ENCODE peak calls at places on chromosomes 6 and 20, in four cellular contexts. S, D, T and J are unnamed samples.

GRCh38 chr20:35145141-35145564 is 2.0 kb downstream of the EDEM2 start:
- DNase-seq in T (peak; percentile 14), D (peak; percentile 64), S (no peak), J (peak; percentile 66)

GRCh38 chr6:167415441-167415961 is 90.6 kb downstream of the TTLL2 start:
- DNase-seq in T (no peak), S (no peak), D (no peak), J (no peak)

GRCh38 chr6:19210849-19211590 is 626.1 kb upstream of the ID4 start:
- DNase-seq in D (peak; percentile 56), T (peak; percentile 50), S (no peak), J (no peak)

GRCh38 chr6:143098054-143098673 is 37.5 kb downstream of the AIG1 start:
- DNase-seq in S (no peak), T (no peak), D (no peak), J (no peak)

GRCh38 chr6:150998992-150999975 is 133.8 kb downstream of the MTHFD1L start:
- DNase-seq in S (no peak), T (no peak), D (no peak), J (no peak)

GRCh38 chr6:17116090-17116387 is 14.2 kb downstream of the STMND1 start:
- DNase-seq in T (no peak), S (no peak), D (no peak), J (no peak)

GRCh38 chr6:130955755-130956154 is 107.3 kb downstream of the EPB41L2 start:
- DNase-seq in T (no peak), D (no peak), S (no peak), J (no peak)

GRCh38 chr6:169838291-169839028 is 87.0 kb downstream of the ERMARD start:
- DNase-seq in D (no peak), S (no peak), T (peak; percentile 2), J (no peak)

GRCh38 chr6:89985744-89986493 is 91.7 kb downstream of the GJA10 start:
- DNase-seq in T (no peak), D (no peak), S (no peak), J (no peak)

GRCh38 chr6:170172825-170173231 is 118.0 kb downstream of the DLL1 start:
- DNase-seq in D (no peak), T (no peak), S (no peak), J (no peak)

GRCh38 chr20:49938173-49939163 is 2.3 kb downstream of the RNF114 start:
- DNase-seq in D (peak; percentile 29), S (no peak), T (no peak), J (no peak)

GRCh38 chr6:35038076-35038475 is 103.1 kb downstream of the TCP11 start:
- DNase-seq in S (no peak), T (no peak), D (no peak), J (no peak)

GRCh38 chr6:134373282-134373922 is 55.5 kb upstream of the SGK1 start:
- DNase-seq in T (no peak), S (no peak), D (no peak), J (peak; percentile 4)

GRCh38 chr20:58212636-58213035 is 15.8 kb downstream of the ANKRD60 start:
- DNase-seq in D (no peak), T (no peak), S (no peak), J (no peak)

GRCh38 chr20:58214310-58214709 is 14.1 kb downstream of the ANKRD60 start:
- DNase-seq in T (no peak), S (no peak), D (no peak), J (no peak)

GRCh38 chr20:58215116-58215515 is 13.3 kb downstream of the ANKRD60 start:
- DNase-seq in T (no peak), D (no peak), S (no peak), J (no peak)

GRCh38 chr20:58213716-58214115 is 14.7 kb downstream of the ANKRD60 start:
- DNase-seq in D (no peak), T (no peak), S (no peak), J (no peak)

DNA sequence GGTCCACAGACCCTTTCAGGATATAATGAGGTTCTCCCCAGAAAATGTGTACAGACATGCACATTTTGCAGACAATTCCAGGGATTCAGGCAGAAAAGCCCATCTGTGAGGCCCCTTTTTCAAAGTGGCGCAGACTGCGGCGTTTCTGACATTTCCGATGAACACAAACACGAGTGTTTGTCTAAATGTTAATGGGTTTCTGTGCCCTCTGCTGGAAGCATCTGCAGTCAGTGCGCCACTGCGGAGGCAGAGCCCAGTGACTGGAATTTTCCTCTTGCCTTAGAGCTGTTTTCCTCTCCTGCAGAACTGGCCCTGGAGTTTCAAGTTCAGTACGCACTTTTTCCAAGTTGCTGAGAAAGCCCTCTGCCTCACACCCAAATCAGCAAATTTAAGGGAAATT is 15.3 kb downstream of the ANKRD60 start:
- DNase-seq in S (no peak), D (no peak), T (no peak), J (no peak)
- TF ChIP-seq CTCF in S (no peak), D (no peak), T (no peak), J (no peak)

DNA sequence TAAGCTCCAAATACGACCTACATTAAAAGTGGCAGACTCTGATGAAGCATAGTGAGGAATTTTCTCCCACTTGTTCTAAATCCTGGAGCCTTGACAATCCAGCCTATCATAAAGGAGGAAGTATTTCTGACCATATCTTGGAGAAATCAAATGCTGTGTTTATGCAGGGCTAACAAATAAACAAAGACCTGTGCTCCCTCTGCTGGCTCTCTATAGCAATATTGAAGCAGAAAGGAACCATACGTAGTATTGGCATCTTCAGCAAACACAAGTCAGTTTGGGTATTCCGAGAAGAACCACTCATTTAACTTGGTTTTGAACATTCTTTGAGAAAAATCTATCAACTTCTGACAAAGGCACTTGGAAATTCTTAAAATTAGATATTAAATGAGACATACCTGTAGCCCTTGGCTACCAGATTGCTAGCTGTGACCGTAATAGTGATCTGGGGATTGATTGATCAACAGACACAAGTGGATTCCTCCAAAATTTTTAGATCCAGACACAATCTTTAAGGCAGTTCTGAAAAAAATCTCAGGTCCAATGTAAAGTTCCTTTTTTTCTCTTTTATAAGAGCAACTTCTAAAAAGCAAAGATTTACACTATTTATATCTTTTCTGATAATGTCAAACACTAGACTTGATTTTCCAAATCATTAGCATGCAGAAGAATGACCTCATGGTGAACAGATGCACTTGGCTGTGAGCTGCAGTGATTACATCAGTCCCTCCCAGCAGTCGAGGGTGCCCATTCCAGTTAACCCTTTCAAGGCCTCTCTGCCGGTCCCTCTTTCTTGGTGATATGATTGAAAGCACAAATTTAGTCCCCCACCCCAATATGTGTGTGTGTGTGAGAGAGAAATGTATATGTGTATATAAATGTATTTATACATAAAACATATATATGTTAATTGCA is 40.2 kb downstream of the INSM1 start:
- DNase-seq in T (no peak), D (no peak), S (no peak), J (no peak)
- TF ChIP-seq CTCF in T (peak; percentile 20), D (peak; percentile 10), S (no peak), J (no peak)

DNA sequence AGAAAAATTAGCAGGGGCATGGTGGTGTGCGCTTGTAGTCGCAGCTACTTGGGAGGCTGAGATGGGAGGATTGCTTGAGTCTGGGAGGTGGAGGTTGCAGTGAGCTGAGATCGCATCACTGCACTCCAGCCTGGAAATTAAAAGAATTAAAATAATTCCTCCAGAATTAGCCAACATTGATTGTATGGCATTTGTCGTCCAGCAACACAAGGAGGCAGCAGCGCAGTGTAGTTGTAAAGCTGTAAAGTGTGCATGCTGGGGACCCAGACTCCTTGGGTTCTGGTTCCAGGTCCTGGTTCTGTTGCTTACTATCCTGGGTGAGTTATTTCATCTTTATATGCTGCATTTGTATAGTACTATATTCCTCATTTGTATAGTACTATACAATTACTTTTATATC is 41.4 kb downstream of the PEX7 start:
- DNase-seq in S (no peak), T (no peak), D (no peak), J (no peak)
- TF ChIP-seq CTCF in S (no peak), T (no peak), D (no peak), J (no peak)

DNA sequence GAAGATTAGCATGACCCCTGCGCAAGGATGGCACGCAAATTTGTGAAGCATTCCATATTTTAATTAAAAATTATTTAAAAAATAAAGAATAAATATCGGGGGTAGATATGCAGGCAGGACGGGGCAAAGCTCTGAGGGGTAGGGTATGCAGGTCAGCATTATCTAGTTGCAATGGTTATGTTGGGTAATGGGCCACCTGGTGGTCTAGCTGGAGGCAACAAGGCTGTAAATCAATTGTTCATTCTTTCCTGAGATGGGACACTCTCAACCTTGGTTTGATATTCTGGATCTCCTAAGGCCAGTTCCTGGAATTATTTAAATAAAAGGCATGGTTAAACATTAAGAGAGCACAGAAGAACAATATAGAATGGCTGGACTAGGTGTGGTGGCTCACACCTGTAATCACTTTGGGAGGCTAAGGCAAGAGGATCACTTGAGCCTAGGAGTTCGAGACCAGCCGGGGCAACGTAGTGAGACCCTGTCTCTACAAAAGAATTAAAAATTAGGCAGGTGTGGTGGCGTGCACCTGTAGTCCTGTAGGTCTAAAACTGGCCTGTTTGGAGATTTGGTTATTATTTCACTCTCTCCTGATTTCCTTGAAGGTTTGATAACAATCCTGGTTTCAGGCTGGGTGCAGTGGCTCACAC is 15.5 kb downstream of the SRSF6 start:
- DNase-seq in D (no peak), T (no peak), S (no peak), J (no peak)
- TF ChIP-seq CTCF in D (no peak), T (no peak), S (no peak), J (no peak)

GRCh38 chr20:23244916-23245552 is 105.6 kb upstream of the NXT1 start:
- DNase-seq in D (no peak), S (no peak), T (no peak), J (no peak)

GRCh38 chr20:23242556-23243180 is 107.9 kb upstream of the NXT1 start:
- DNase-seq in T (no peak), D (no peak), S (no peak), J (no peak)

GRCh38 chr20:23245553-23246128 is 105.0 kb upstream of the NXT1 start:
- DNase-seq in T (peak; percentile 68), S (no peak), D (peak; percentile 58), J (peak; percentile 30)

GRCh38 chr20:23243791-23244190 is 106.8 kb upstream of the NXT1 start:
- DNase-seq in D (no peak), T (no peak), S (no peak), J (no peak)

GRCh38 chr20:23244207-23244915 is 106.2 kb upstream of the NXT1 start:
- DNase-seq in T (no peak), S (no peak), D (no peak), J (no peak)
- TF ChIP-seq CTCF in T (no peak), S (no peak), D (no peak), J (no peak)

GRCh38 chr6:61886608-61887259 is 399.3 kb downstream of the KHDRBS2 start:
- DNase-seq in T (no peak), D (peak; percentile 22), S (no peak), J (no peak)
- TF ChIP-seq CTCF in T (no peak), D (no peak), S (no peak), J (no peak)

GRCh38 chr20:37897008-37897548 is 5.8 kb upstream of the VSTM2L start:
- DNase-seq in S (no peak), D (peak; percentile 79), T (peak; percentile 56), J (no peak)
- TF ChIP-seq CTCF in S (no peak), D (peak; percentile 52), T (peak; percentile 23), J (no peak)

DNA sequence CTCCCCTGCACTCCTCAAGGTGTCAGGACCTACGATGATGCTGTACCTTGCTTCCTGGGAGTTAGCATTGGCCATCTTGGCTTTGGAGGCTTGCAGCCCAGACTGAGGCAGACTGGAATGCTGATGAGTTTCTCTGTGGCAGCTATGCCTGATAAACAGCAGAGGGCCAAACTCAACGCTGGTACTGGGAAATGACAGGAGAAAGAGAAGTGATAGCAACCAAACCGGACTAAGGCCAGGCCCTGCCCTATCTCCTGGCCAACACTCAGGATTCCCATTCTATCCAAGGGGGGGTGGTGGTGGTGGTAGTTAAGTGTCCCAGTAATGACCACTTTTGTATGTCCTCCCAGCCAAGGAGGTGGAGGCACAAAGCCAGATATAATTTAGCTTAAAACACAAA is 90.0 kb upstream of the DTNBP1 start:
- DNase-seq in S (no peak), D (peak; percentile 46), T (no peak), J (peak; percentile 6)
- TF ChIP-seq CTCF in S (no peak), D (peak; percentile 31), T (no peak), J (no peak)